ENCODE peak calls at places on chromosome 22, in ten cellular contexts. One of them, this sample, is unnamed. For H3K4me1 and H3K36me3, the result is how much of the 10 kb centered on the place peaks cover.

GRCh38 chr22:40322061-40322460 is 24.2 kb upstream of the ADSL start:
- DNase-seq in thoracic aorta: no peak
- DNase-seq in ovary: no peak
- DNase-seq in IMR-90: peak
- DNase-seq in fibroblast of lung: no peak
- DNase-seq in sigmoid colon: no peak
- DNase-seq in PC-9: no peak
- DNase-seq in OCI-LY7: no peak
- DNase-seq in astrocyte: no peak
- DNase-seq in CD8-positive, alpha-beta T cell: no peak
- DNase-seq in this sample: no peak

GRCh38 chr22:27993774-27994350 is 74.8 kb upstream of the PITPNB start:
- DNase-seq in thoracic aorta: no peak
- DNase-seq in ovary: no peak
- DNase-seq in IMR-90: no peak
- DNase-seq in fibroblast of lung: no peak
- DNase-seq in sigmoid colon: peak
- DNase-seq in PC-9: no peak
- DNase-seq in OCI-LY7: no peak
- DNase-seq in astrocyte: no peak
- DNase-seq in CD8-positive, alpha-beta T cell: no peak
- DNase-seq in this sample: no peak

GRCh38 chr22:47835726-47836125 is 1073.3 kb downstream of the TBC1D22A start:
- DNase-seq in thoracic aorta: no peak
- DNase-seq in ovary: no peak
- DNase-seq in IMR-90: peak
- DNase-seq in fibroblast of lung: peak
- DNase-seq in sigmoid colon: no peak
- DNase-seq in PC-9: peak
- DNase-seq in OCI-LY7: no peak
- DNase-seq in astrocyte: peak
- DNase-seq in CD8-positive, alpha-beta T cell: no peak
- DNase-seq in this sample: no peak

GRCh38 chr22:27851974-27852713 is 50.6 kb upstream of the MN1 start:
- DNase-seq in thoracic aorta: no peak
- DNase-seq in ovary: no peak
- DNase-seq in IMR-90: peak
- DNase-seq in fibroblast of lung: no peak
- DNase-seq in sigmoid colon: peak
- DNase-seq in PC-9: no peak
- DNase-seq in OCI-LY7: no peak
- DNase-seq in astrocyte: no peak
- DNase-seq in CD8-positive, alpha-beta T cell: no peak
- DNase-seq in this sample: no peak

GRCh38 chr22:49011379-49011768 is 816.3 kb downstream of the BRD1 start:
- DNase-seq in thoracic aorta: no peak
- DNase-seq in ovary: no peak
- DNase-seq in IMR-90: no peak
- DNase-seq in fibroblast of lung: no peak
- DNase-seq in sigmoid colon: peak
- DNase-seq in PC-9: no peak
- DNase-seq in OCI-LY7: no peak
- DNase-seq in astrocyte: no peak
- DNase-seq in CD8-positive, alpha-beta T cell: no peak
- DNase-seq in this sample: no peak

GRCh38 chr22:27774200-27774599 is 27.4 kb downstream of the MN1 start:
- DNase-seq in thoracic aorta: no peak
- DNase-seq in ovary: no peak
- DNase-seq in IMR-90: no peak
- DNase-seq in fibroblast of lung: no peak
- DNase-seq in sigmoid colon: no peak
- DNase-seq in PC-9: no peak
- DNase-seq in OCI-LY7: no peak
- DNase-seq in astrocyte: no peak
- DNase-seq in CD8-positive, alpha-beta T cell: no peak
- DNase-seq in this sample: no peak

GRCh38 chr22:46674367-46674781 is 54.2 kb downstream of the GRAMD4 start:
- DNase-seq in thoracic aorta: no peak
- DNase-seq in ovary: no peak
- DNase-seq in IMR-90: no peak
- DNase-seq in fibroblast of lung: no peak
- DNase-seq in sigmoid colon: peak
- DNase-seq in PC-9: no peak
- DNase-seq in OCI-LY7: peak
- DNase-seq in astrocyte: no peak
- DNase-seq in CD8-positive, alpha-beta T cell: peak
- DNase-seq in this sample: no peak

GRCh38 chr22:34814260-34814659 is 251.7 kb upstream of the ISX start:
- DNase-seq in thoracic aorta: no peak
- DNase-seq in ovary: no peak
- DNase-seq in IMR-90: no peak
- DNase-seq in fibroblast of lung: peak
- DNase-seq in sigmoid colon: no peak
- DNase-seq in PC-9: no peak
- DNase-seq in OCI-LY7: no peak
- DNase-seq in astrocyte: peak
- DNase-seq in CD8-positive, alpha-beta T cell: no peak
- DNase-seq in this sample: no peak

GRCh38 chr22:36453266-36453607 is 28.2 kb downstream of the TXN2 start:
- DNase-seq in thoracic aorta: no peak
- DNase-seq in ovary: no peak
- DNase-seq in IMR-90: no peak
- DNase-seq in fibroblast of lung: no peak
- DNase-seq in sigmoid colon: no peak
- DNase-seq in PC-9: peak
- DNase-seq in OCI-LY7: peak
- DNase-seq in astrocyte: no peak
- DNase-seq in CD8-positive, alpha-beta T cell: no peak
- DNase-seq in this sample: no peak

GRCh38 chr22:36449776-36450175 is 31.7 kb downstream of the TXN2 start:
- DNase-seq in thoracic aorta: no peak
- DNase-seq in ovary: no peak
- DNase-seq in IMR-90: no peak
- DNase-seq in fibroblast of lung: no peak
- DNase-seq in sigmoid colon: no peak
- DNase-seq in PC-9: no peak
- DNase-seq in OCI-LY7: no peak
- DNase-seq in astrocyte: no peak
- DNase-seq in CD8-positive, alpha-beta T cell: no peak
- DNase-seq in this sample: no peak

GRCh38 chr22:36453855-36454378 is 27.5 kb downstream of the TXN2 start:
- DNase-seq in thoracic aorta: no peak
- DNase-seq in ovary: no peak
- DNase-seq in IMR-90: no peak
- DNase-seq in fibroblast of lung: no peak
- DNase-seq in sigmoid colon: no peak
- DNase-seq in PC-9: peak
- DNase-seq in OCI-LY7: peak
- DNase-seq in astrocyte: no peak
- DNase-seq in CD8-positive, alpha-beta T cell: no peak
- DNase-seq in this sample: no peak

GRCh38 chr22:36454916-36455570 is 26.4 kb downstream of the TXN2 start:
- DNase-seq in thoracic aorta: peak
- DNase-seq in ovary: peak
- DNase-seq in IMR-90: peak
- DNase-seq in fibroblast of lung: peak
- DNase-seq in sigmoid colon: peak
- DNase-seq in PC-9: peak
- DNase-seq in OCI-LY7: peak
- DNase-seq in astrocyte: peak
- DNase-seq in CD8-positive, alpha-beta T cell: peak
- DNase-seq in this sample: peak

DNA sequence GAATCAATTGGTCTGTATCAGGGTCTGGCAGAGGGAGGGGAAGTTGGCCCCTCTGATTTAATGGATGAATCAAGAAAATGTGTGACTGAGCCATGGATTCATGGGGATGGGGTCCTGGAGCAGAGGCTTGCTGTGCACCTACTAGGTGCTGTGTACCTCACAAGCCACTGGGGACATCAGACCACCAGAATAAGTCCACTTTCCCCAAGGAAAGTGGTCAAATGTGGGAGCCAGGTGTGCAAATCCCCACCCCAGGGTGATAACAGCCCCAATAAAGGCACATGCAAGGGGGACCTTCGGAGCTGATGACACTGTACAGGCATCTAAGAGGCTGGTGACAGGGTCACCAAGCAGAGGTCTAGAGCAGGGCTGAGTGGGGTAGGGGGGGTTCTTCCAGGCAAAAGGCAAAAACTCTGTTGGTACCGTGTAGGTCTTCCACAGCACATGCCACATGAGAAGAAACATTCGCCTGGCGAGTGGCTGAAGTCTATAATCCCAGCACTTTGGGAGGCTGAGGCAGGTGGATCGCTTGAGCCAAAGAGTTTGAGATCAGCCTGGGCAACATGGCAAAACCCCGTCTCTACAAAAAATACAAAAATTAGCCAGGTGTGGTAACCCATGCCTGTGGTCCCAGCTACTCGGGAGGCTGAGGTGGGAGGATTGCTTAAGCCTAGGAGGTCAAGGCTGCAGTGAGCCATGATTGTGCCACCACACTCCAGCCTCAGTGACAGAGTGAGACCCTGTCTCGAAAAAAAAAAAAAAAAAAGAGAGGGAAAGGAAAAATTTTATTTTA is 28.8 kb downstream of the TXN2 start:
- DNase-seq in thoracic aorta: no peak
- DNase-seq in ovary: no peak
- DNase-seq in IMR-90: no peak
- DNase-seq in fibroblast of lung: no peak
- DNase-seq in sigmoid colon: no peak
- DNase-seq in PC-9: peak
- DNase-seq in OCI-LY7: peak
- DNase-seq in astrocyte: no peak
- DNase-seq in CD8-positive, alpha-beta T cell: no peak
- DNase-seq in this sample: no peak
- H3K4me1 ChIP-seq in thoracic aorta: under half
- H3K4me1 ChIP-seq in ovary: under half
- H3K4me1 ChIP-seq in IMR-90: under half
- H3K4me1 ChIP-seq in fibroblast of lung: under half
- H3K4me1 ChIP-seq in sigmoid colon: half or more
- H3K4me1 ChIP-seq in PC-9: under half
- H3K4me1 ChIP-seq in OCI-LY7: under half
- H3K4me1 ChIP-seq in astrocyte: under half
- H3K4me1 ChIP-seq in CD8-positive, alpha-beta T cell: half or more
- H3K4me1 ChIP-seq in this sample: under half

GRCh38 chr22:30637701-30638114 is 2.1 kb downstream of the SLC35E4 start:
- DNase-seq in thoracic aorta: no peak
- DNase-seq in ovary: no peak
- DNase-seq in IMR-90: no peak
- DNase-seq in fibroblast of lung: peak
- DNase-seq in sigmoid colon: no peak
- DNase-seq in PC-9: peak
- DNase-seq in OCI-LY7: no peak
- DNase-seq in astrocyte: no peak
- DNase-seq in CD8-positive, alpha-beta T cell: no peak
- DNase-seq in this sample: no peak

GRCh38 chr22:30636226-30637077 is 871 bp downstream of the SLC35E4 start:
- DNase-seq in thoracic aorta: no peak
- DNase-seq in ovary: peak
- DNase-seq in IMR-90: no peak
- DNase-seq in fibroblast of lung: peak
- DNase-seq in sigmoid colon: no peak
- DNase-seq in PC-9: peak
- DNase-seq in OCI-LY7: peak
- DNase-seq in astrocyte: peak
- DNase-seq in CD8-positive, alpha-beta T cell: peak
- DNase-seq in this sample: peak

GRCh38 chr22:30640361-30640760 is 4.8 kb downstream of the SLC35E4 start:
- DNase-seq in thoracic aorta: no peak
- DNase-seq in ovary: no peak
- DNase-seq in IMR-90: no peak
- DNase-seq in fibroblast of lung: no peak
- DNase-seq in sigmoid colon: no peak
- DNase-seq in PC-9: no peak
- DNase-seq in OCI-LY7: no peak
- DNase-seq in astrocyte: no peak
- DNase-seq in CD8-positive, alpha-beta T cell: no peak
- DNase-seq in this sample: no peak

GRCh38 chr22:30634477-30635233 is 926 bp upstream of the SLC35E4 start:
- DNase-seq in thoracic aorta: peak
- DNase-seq in ovary: peak
- DNase-seq in IMR-90: peak
- DNase-seq in fibroblast of lung: peak
- DNase-seq in sigmoid colon: peak
- DNase-seq in PC-9: peak
- DNase-seq in OCI-LY7: peak
- DNase-seq in astrocyte: peak
- DNase-seq in CD8-positive, alpha-beta T cell: peak
- DNase-seq in this sample: peak

DNA sequence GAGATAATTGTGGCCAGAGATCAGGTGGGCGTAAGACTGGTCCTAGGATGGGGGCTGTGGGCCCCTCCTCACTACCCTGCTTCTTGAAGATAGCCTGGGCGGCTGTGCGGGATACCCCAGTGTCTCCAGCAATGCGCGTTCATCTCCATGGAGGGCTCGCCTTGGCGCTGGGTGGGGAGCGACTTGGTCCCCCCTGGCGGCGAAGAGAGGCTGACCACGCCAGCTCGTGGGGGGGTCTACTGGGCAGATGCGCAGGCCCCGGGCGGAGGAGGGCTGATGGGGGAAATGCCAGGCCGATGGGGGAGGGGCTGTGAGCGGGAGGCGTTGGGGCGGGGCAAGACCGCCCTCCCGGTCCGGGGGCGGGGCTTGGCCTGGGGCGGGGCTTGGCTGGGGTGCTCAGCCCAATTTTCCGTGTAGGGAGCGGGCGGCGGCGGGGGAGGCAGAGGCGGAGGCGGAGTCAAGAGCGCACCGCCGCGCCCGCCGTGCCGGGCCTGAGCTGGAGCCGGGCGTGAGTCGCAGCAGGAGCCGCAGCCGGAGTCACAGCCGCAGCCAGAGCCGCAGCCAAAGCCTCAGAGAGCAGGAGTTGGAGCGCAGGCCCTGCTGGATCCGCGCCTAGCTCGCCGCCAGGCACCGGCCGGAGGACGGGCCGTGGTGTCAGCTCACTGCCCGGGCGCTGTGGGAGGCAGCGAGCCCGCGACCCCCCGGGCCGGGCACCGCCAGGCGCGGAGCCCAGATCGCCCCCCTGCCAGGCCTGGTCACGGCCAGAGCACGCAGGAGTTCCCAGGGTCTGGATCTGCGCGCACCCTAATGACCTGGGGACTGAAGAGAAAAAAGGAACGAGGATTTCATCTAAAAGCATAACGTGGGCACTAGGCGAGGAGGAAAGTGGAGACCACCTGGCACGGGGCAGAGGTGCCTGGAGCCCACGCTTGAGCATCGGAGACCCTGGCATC is at the start of gene SLC35E4:
- DNase-seq in thoracic aorta: peak
- DNase-seq in ovary: peak
- DNase-seq in IMR-90: peak
- DNase-seq in fibroblast of lung: peak
- DNase-seq in sigmoid colon: peak
- DNase-seq in PC-9: peak
- DNase-seq in OCI-LY7: peak
- DNase-seq in astrocyte: peak
- DNase-seq in CD8-positive, alpha-beta T cell: peak
- DNase-seq in this sample: peak
- H3K36me3 ChIP-seq in thoracic aorta: under half
- H3K36me3 ChIP-seq in ovary: under half
- H3K36me3 ChIP-seq in IMR-90: under half
- H3K36me3 ChIP-seq in fibroblast of lung: under half
- H3K36me3 ChIP-seq in sigmoid colon: under half
- H3K36me3 ChIP-seq in PC-9: under half
- H3K36me3 ChIP-seq in OCI-LY7: under half
- H3K36me3 ChIP-seq in astrocyte: under half
- H3K36me3 ChIP-seq in CD8-positive, alpha-beta T cell: under half
- H3K36me3 ChIP-seq in this sample: under half

GRCh38 chr22:37499006-37499707 is 13.0 kb upstream of the MFNG start:
- DNase-seq in thoracic aorta: no peak
- DNase-seq in ovary: no peak
- DNase-seq in IMR-90: no peak
- DNase-seq in fibroblast of lung: peak
- DNase-seq in sigmoid colon: no peak
- DNase-seq in PC-9: no peak
- DNase-seq in OCI-LY7: no peak
- DNase-seq in astrocyte: no peak
- DNase-seq in CD8-positive, alpha-beta T cell: no peak
- DNase-seq in this sample: no peak
- H3K4me1 ChIP-seq in thoracic aorta: under half
- H3K4me1 ChIP-seq in ovary: under half
- H3K4me1 ChIP-seq in IMR-90: under half
- H3K4me1 ChIP-seq in fibroblast of lung: under half
- H3K4me1 ChIP-seq in sigmoid colon: under half
- H3K4me1 ChIP-seq in PC-9: under half
- H3K4me1 ChIP-seq in OCI-LY7: under half
- H3K4me1 ChIP-seq in astrocyte: under half
- H3K4me1 ChIP-seq in CD8-positive, alpha-beta T cell: under half
- H3K4me1 ChIP-seq in this sample: under half

GRCh38 chr22:24121938-24122337 is 59.3 kb upstream of the SUSD2 start:
- DNase-seq in thoracic aorta: no peak
- DNase-seq in ovary: no peak
- DNase-seq in IMR-90: no peak
- DNase-seq in fibroblast of lung: no peak
- DNase-seq in sigmoid colon: no peak
- DNase-seq in PC-9: no peak
- DNase-seq in OCI-LY7: no peak
- DNase-seq in astrocyte: no peak
- DNase-seq in CD8-positive, alpha-beta T cell: no peak
- DNase-seq in this sample: no peak
- H3K36me3 ChIP-seq in thoracic aorta: under half
- H3K36me3 ChIP-seq in ovary: under half
- H3K36me3 ChIP-seq in IMR-90: under half
- H3K36me3 ChIP-seq in fibroblast of lung: under half
- H3K36me3 ChIP-seq in sigmoid colon: under half
- H3K36me3 ChIP-seq in PC-9: under half
- H3K36me3 ChIP-seq in OCI-LY7: under half
- H3K36me3 ChIP-seq in astrocyte: under half
- H3K36me3 ChIP-seq in CD8-positive, alpha-beta T cell: half or more
- H3K36me3 ChIP-seq in this sample: under half